ENCODE peak calls at places on chromosomes 7 and 10, in four cellular contexts. F is GM23338; G is GM04504; S is activated naive CD8-positive, alpha-beta T cell treated with anti-CD3 and anti-CD28 coated beads, Interleukin-2, amount 50 U/mL, for 24 hours. A is an unnamed sample.
A peak's percentile ranks its signal among the peaks of the same experiment; 100 is the strongest.

GRCh38 chr10:70378122-70378521 is 4.3 kb downstream of the LRRC20 start:
- DNase-seq in F (no peak), G (peak; percentile 75), S (no peak), A (peak; percentile 14)

GRCh38 chr10:86188796-86189558 is 177.6 kb downstream of the GRID1 start:
- DNase-seq in F (no peak), G (no peak), S (no peak), A (no peak)

GRCh38 chr10:80131499-80131901 is 1.0 kb upstream of the PLAC9 start:
- DNase-seq in F (peak; percentile 76), G (no peak), S (no peak), A (no peak)

GRCh38 chr10:8039323-8039922 is 15.1 kb upstream of the GATA3 start:
- DNase-seq in F (peak; percentile 60), G (no peak), S (no peak), A (no peak)

GRCh38 chr10:132330486-132330833 is 1.5 kb upstream of the LRRC27 start:
- DNase-seq in F (no peak), G (no peak), S (no peak), A (no peak)

GRCh38 chr10:101189461-101190401 is 39.5 kb downstream of the LBX1 start:
- DNase-seq in F (peak; percentile 74), G (no peak), S (no peak), A (no peak)

GRCh38 chr10:95474228-95475002 is 86.8 kb downstream of the SORBS1 start:
- DNase-seq in F (peak; percentile 39), G (no peak), S (no peak), A (no peak)

GRCh38 chr10:21495002-21495685 is 30.3 kb downstream of the SKIDA1 start:
- DNase-seq in F (no peak), G (no peak), S (no peak), A (no peak)

GRCh38 chr10:32139223-32140073 is 83.2 kb upstream of the KIF5B start:
- DNase-seq in F (peak; percentile 88), G (peak; percentile 93), S (no peak), A (peak; percentile 84)

GRCh38 chr7:11237742-11238141 is 264.1 kb downstream of the PHF14 start:
- DNase-seq in F (peak; percentile 41), G (no peak), S (no peak), A (no peak)

GRCh38 chr7:32094516-32094915 is 24.3 kb upstream of the PDE1C start:
- DNase-seq in F (no peak), G (no peak), S (no peak), A (no peak)

GRCh38 chr7:37112882-37113281 is 335.8 kb downstream of the ELMO1 start:
- DNase-seq in F (no peak), G (no peak), S (no peak), A (no peak)

GRCh38 chr10:114402871-114403544 is 1.3 kb downstream of the AFAP1L2 start:
- DNase-seq in F (peak; percentile 67), G (no peak), S (no peak), A (no peak)

GRCh38 chr10:46992794-46993552 is 81.7 kb downstream of the PTPN20 start:
- DNase-seq in F (peak; percentile 68), G (peak; percentile 12), S (no peak), A (peak; percentile 14)

GRCh38 chr10:90652519-90652918 is 205.3 kb downstream of the HTR7 start:
- DNase-seq in F (peak; percentile 60), G (no peak), S (no peak), A (no peak)

GRCh38 chr7:98214811-98215321 is 3.6 kb downstream of the BHLHA15 start:
- DNase-seq in F (no peak), G (no peak), S (no peak), A (no peak)

GRCh38 chr7:82384779-82385178 is 58.8 kb downstream of the CACNA2D1 start:
- DNase-seq in F (no peak), G (no peak), S (no peak), A (no peak)

GRCh38 chr7:139594911-139595476 is 71.5 kb downstream of the CLEC2L start:
- DNase-seq in F (no peak), G (no peak), S (no peak), A (no peak)

GRCh38 chr7:1397491-1398327 is 61.6 kb downstream of the MICALL2 start:
- DNase-seq in F (no peak), G (peak; percentile 23), S (no peak), A (peak; percentile 8)

GRCh38 chr10:33234779-33235178 is 99.7 kb downstream of the NRP1 start:
- DNase-seq in F (no peak), G (no peak), S (no peak), A (no peak)

GRCh38 chr10:113093188-113094113 is 143.4 kb downstream of the TCF7L2 start:
- DNase-seq in F (no peak), G (no peak), S (no peak), A (no peak)

GRCh38 chr7:148501707-148502139 is 88.8 kb upstream of the C7orf33 start:
- DNase-seq in F (peak; percentile 76), G (no peak), S (peak; percentile 9), A (no peak)

GRCh38 chr10:3225589-3225988 is 53.0 kb upstream of the PITRM1 start:
- DNase-seq in F (no peak), G (no peak), S (no peak), A (no peak)

GRCh38 chr7:155925682-155926081 is 113.4 kb upstream of the SHH start:
- DNase-seq in F (no peak), G (no peak), S (no peak), A (no peak)

GRCh38 chr7:152369518-152369917 is 66.3 kb downstream of the KMT2C start:
- DNase-seq in F (no peak), G (no peak), S (no peak), A (no peak)

GRCh38 chr7:24842449-24843241 is 85.4 kb upstream of the GSDME start:
- DNase-seq in F (no peak), G (no peak), S (no peak), A (no peak)

GRCh38 chr10:73251683-73252444 is 580 bp downstream of the MRPS16 start:
- DNase-seq in F (peak; percentile 54), G (no peak), S (peak; percentile 20), A (no peak)

GRCh38 chr7:23458044-23458443 is 12.2 kb downstream of the IGF2BP3 start:
- DNase-seq in F (no peak), G (no peak), S (no peak), A (no peak)

GRCh38 chr7:16908561-16908960 is 26.8 kb upstream of the AGR3 start:
- DNase-seq in F (no peak), G (no peak), S (no peak), A (no peak)

GRCh38 chr10:13867822-13868221 is 281.1 kb downstream of the PRPF18 start:
- DNase-seq in F (no peak), G (no peak), S (no peak), A (no peak)